ENCODE peak calls at places on chromosome 4, in seven cellular contexts. One of them, this sample, is unnamed.

GRCh38 chr4:55255171-55255570 is 90.9 kb upstream of the SRD5A3 start:
- DNase-seq in cardiac muscle cell: peak; percentile 72
- DNase-seq in SK-N-SH: no peak
- DNase-seq in right cardiac atrium: no peak
- DNase-seq in kidney: no peak
- DNase-seq in psoas muscle: no peak
- DNase-seq in mesenchymal stem cell: peak; percentile 84
- DNase-seq in this sample: no peak

GRCh38 chr4:75723117-75723801 is 1.1 kb upstream of the USO1 start:
- DNase-seq in cardiac muscle cell: no peak
- DNase-seq in SK-N-SH: peak; percentile 32
- DNase-seq in right cardiac atrium: no peak
- DNase-seq in kidney: no peak
- DNase-seq in psoas muscle: no peak
- DNase-seq in mesenchymal stem cell: peak; percentile 81
- DNase-seq in this sample: no peak

GRCh38 chr4:162403956-162404355 is 240.2 kb upstream of the FSTL5 start:
- DNase-seq in cardiac muscle cell: peak; percentile 16
- DNase-seq in SK-N-SH: no peak
- DNase-seq in right cardiac atrium: no peak
- DNase-seq in kidney: no peak
- DNase-seq in psoas muscle: no peak
- DNase-seq in mesenchymal stem cell: no peak
- DNase-seq in this sample: no peak

GRCh38 chr4:5753766-5754528 is 42.9 kb downstream of the EVC start:
- DNase-seq in cardiac muscle cell: no peak
- DNase-seq in SK-N-SH: no peak
- DNase-seq in right cardiac atrium: no peak
- DNase-seq in kidney: peak; percentile 94
- DNase-seq in psoas muscle: no peak
- DNase-seq in mesenchymal stem cell: peak; percentile 86
- DNase-seq in this sample: no peak

GRCh38 chr4:185637162-185637875 is 102.0 kb upstream of the PDLIM3 start:
- DNase-seq in cardiac muscle cell: no peak
- DNase-seq in SK-N-SH: no peak
- DNase-seq in right cardiac atrium: no peak
- DNase-seq in kidney: no peak
- DNase-seq in psoas muscle: no peak
- DNase-seq in mesenchymal stem cell: no peak
- DNase-seq in this sample: no peak

GRCh38 chr4:57190651-57191481 is 80.7 kb upstream of the IGFBP7 start:
- DNase-seq in cardiac muscle cell: peak; percentile 59
- DNase-seq in SK-N-SH: peak; percentile 49
- DNase-seq in right cardiac atrium: no peak
- DNase-seq in kidney: no peak
- DNase-seq in psoas muscle: no peak
- DNase-seq in mesenchymal stem cell: peak; percentile 26
- DNase-seq in this sample: no peak

GRCh38 chr4:118836763-118837507 is 1.0 kb upstream of the SEC24D start:
- DNase-seq in cardiac muscle cell: no peak
- DNase-seq in SK-N-SH: no peak
- DNase-seq in right cardiac atrium: no peak
- DNase-seq in kidney: no peak
- DNase-seq in psoas muscle: no peak
- DNase-seq in mesenchymal stem cell: no peak
- DNase-seq in this sample: no peak

GRCh38 chr4:98448923-98449322 is 187.7 kb downstream of the RAP1GDS1 start:
- DNase-seq in cardiac muscle cell: peak; percentile 52
- DNase-seq in SK-N-SH: no peak
- DNase-seq in right cardiac atrium: no peak
- DNase-seq in kidney: no peak
- DNase-seq in psoas muscle: no peak
- DNase-seq in mesenchymal stem cell: no peak
- DNase-seq in this sample: no peak

GRCh38 chr4:146577111-146577510 is 55.4 kb upstream of the SLC10A7 start:
- DNase-seq in cardiac muscle cell: no peak
- DNase-seq in SK-N-SH: no peak
- DNase-seq in right cardiac atrium: no peak
- DNase-seq in kidney: no peak
- DNase-seq in psoas muscle: no peak
- DNase-seq in mesenchymal stem cell: no peak
- DNase-seq in this sample: no peak

GRCh38 chr4:183355405-183355804 is 33.2 kb upstream of the CLDN24 start:
- DNase-seq in cardiac muscle cell: no peak
- DNase-seq in SK-N-SH: no peak
- DNase-seq in right cardiac atrium: no peak
- DNase-seq in kidney: no peak
- DNase-seq in psoas muscle: no peak
- DNase-seq in mesenchymal stem cell: peak; percentile 72
- DNase-seq in this sample: no peak

GRCh38 chr4:147361726-147362125 is 119.2 kb upstream of the EDNRA start:
- DNase-seq in cardiac muscle cell: peak; percentile 44
- DNase-seq in SK-N-SH: no peak
- DNase-seq in right cardiac atrium: peak; percentile 38
- DNase-seq in kidney: no peak
- DNase-seq in psoas muscle: no peak
- DNase-seq in mesenchymal stem cell: peak; percentile 94
- DNase-seq in this sample: no peak

GRCh38 chr4:25154594-25155265 is 5.5 kb downstream of the SEPSECS start:
- DNase-seq in cardiac muscle cell: no peak
- DNase-seq in SK-N-SH: no peak
- DNase-seq in right cardiac atrium: no peak
- DNase-seq in kidney: no peak
- DNase-seq in psoas muscle: no peak
- DNase-seq in mesenchymal stem cell: no peak
- DNase-seq in this sample: no peak

GRCh38 chr4:8506006-8506372 is 65.4 kb downstream of the TRMT44 start:
- DNase-seq in cardiac muscle cell: no peak
- DNase-seq in SK-N-SH: no peak
- DNase-seq in right cardiac atrium: no peak
- DNase-seq in kidney: no peak
- DNase-seq in psoas muscle: no peak
- DNase-seq in mesenchymal stem cell: no peak
- DNase-seq in this sample: no peak

GRCh38 chr4:153486281-153487151 is 20.4 kb downstream of the TMEM131L start:
- DNase-seq in cardiac muscle cell: no peak
- DNase-seq in SK-N-SH: no peak
- DNase-seq in right cardiac atrium: no peak
- DNase-seq in kidney: peak; percentile 73
- DNase-seq in psoas muscle: no peak
- DNase-seq in mesenchymal stem cell: peak; percentile 58
- DNase-seq in this sample: no peak

GRCh38 chr4:41102360-41103092 is 111.8 kb downstream of the APBB2 start:
- DNase-seq in cardiac muscle cell: no peak
- DNase-seq in SK-N-SH: no peak
- DNase-seq in right cardiac atrium: no peak
- DNase-seq in kidney: no peak
- DNase-seq in psoas muscle: no peak
- DNase-seq in mesenchymal stem cell: no peak
- DNase-seq in this sample: no peak

GRCh38 chr4:4415806-4416805 is 29.2 kb downstream of the NSG1 start:
- DNase-seq in cardiac muscle cell: no peak
- DNase-seq in SK-N-SH: no peak
- DNase-seq in right cardiac atrium: no peak
- DNase-seq in kidney: peak; percentile 35
- DNase-seq in psoas muscle: no peak
- DNase-seq in mesenchymal stem cell: no peak
- DNase-seq in this sample: no peak

GRCh38 chr4:55386073-55386472 is 9.7 kb upstream of the TMEM165 start:
- DNase-seq in cardiac muscle cell: no peak
- DNase-seq in SK-N-SH: peak; percentile 53
- DNase-seq in right cardiac atrium: no peak
- DNase-seq in kidney: no peak
- DNase-seq in psoas muscle: no peak
- DNase-seq in mesenchymal stem cell: peak; percentile 38
- DNase-seq in this sample: no peak

GRCh38 chr4:166972071-166972470 is 262.2 kb downstream of the SPOCK3 start:
- DNase-seq in cardiac muscle cell: no peak
- DNase-seq in SK-N-SH: no peak
- DNase-seq in right cardiac atrium: no peak
- DNase-seq in kidney: no peak
- DNase-seq in psoas muscle: no peak
- DNase-seq in mesenchymal stem cell: peak; percentile 45
- DNase-seq in this sample: no peak

GRCh38 chr4:74370912-74371311 is 6.0 kb downstream of the EREG start:
- DNase-seq in cardiac muscle cell: peak; percentile 60
- DNase-seq in SK-N-SH: peak; percentile 42
- DNase-seq in right cardiac atrium: no peak
- DNase-seq in kidney: no peak
- DNase-seq in psoas muscle: no peak
- DNase-seq in mesenchymal stem cell: peak; percentile 77
- DNase-seq in this sample: no peak

GRCh38 chr4:101953949-101954348 is 163.4 kb downstream of the BANK1 start:
- DNase-seq in cardiac muscle cell: peak; percentile 45
- DNase-seq in SK-N-SH: no peak
- DNase-seq in right cardiac atrium: no peak
- DNase-seq in kidney: no peak
- DNase-seq in psoas muscle: no peak
- DNase-seq in mesenchymal stem cell: peak; percentile 48
- DNase-seq in this sample: no peak

GRCh38 chr4:165209796-165210195 is 2.4 kb downstream of the KLHL2 start:
- DNase-seq in cardiac muscle cell: no peak
- DNase-seq in SK-N-SH: no peak
- DNase-seq in right cardiac atrium: no peak
- DNase-seq in kidney: no peak
- DNase-seq in psoas muscle: no peak
- DNase-seq in mesenchymal stem cell: no peak
- DNase-seq in this sample: no peak
- H3K4me1 ChIP-seq in cardiac muscle cell: peaks cover 25% of the 10 kb centered on the region
- H3K4me1 ChIP-seq in SK-N-SH: peaks cover 16% of the 10 kb centered on the region
- H3K4me1 ChIP-seq in right cardiac atrium: peaks cover 2% of the 10 kb centered on the region
- H3K4me1 ChIP-seq in kidney: peaks cover 4% of the 10 kb centered on the region
- H3K4me1 ChIP-seq in psoas muscle: peaks cover 5% of the 10 kb centered on the region
- H3K4me1 ChIP-seq in mesenchymal stem cell: peaks cover 8% of the 10 kb centered on the region
- H3K4me1 ChIP-seq in this sample: no peaks in the 10 kb centered on the region

GRCh38 chr4:66636321-66636720 is 909.0 kb downstream of the CENPC start:
- DNase-seq in cardiac muscle cell: no peak
- DNase-seq in SK-N-SH: no peak
- DNase-seq in right cardiac atrium: no peak
- DNase-seq in kidney: no peak
- DNase-seq in psoas muscle: no peak
- DNase-seq in mesenchymal stem cell: no peak
- DNase-seq in this sample: no peak
- H3K4me1 ChIP-seq in cardiac muscle cell: no peaks in the 10 kb centered on the region
- H3K4me1 ChIP-seq in SK-N-SH: no peaks in the 10 kb centered on the region
- H3K4me1 ChIP-seq in right cardiac atrium: no peaks in the 10 kb centered on the region
- H3K4me1 ChIP-seq in kidney: no peaks in the 10 kb centered on the region
- H3K4me1 ChIP-seq in psoas muscle: no peaks in the 10 kb centered on the region
- H3K4me1 ChIP-seq in mesenchymal stem cell: no peaks in the 10 kb centered on the region
- H3K4me1 ChIP-seq in this sample: no peaks in the 10 kb centered on the region

GRCh38 chr4:925171-925570 is 6.9 kb downstream of the GAK start:
- DNase-seq in cardiac muscle cell: no peak
- DNase-seq in SK-N-SH: peak; percentile 25
- DNase-seq in right cardiac atrium: peak; percentile 26
- DNase-seq in kidney: peak; percentile 48
- DNase-seq in psoas muscle: no peak
- DNase-seq in mesenchymal stem cell: no peak
- DNase-seq in this sample: no peak

GRCh38 chr4:926538-926937 is 5.6 kb downstream of the GAK start:
- DNase-seq in cardiac muscle cell: peak; percentile 62
- DNase-seq in SK-N-SH: peak; percentile 49
- DNase-seq in right cardiac atrium: peak; percentile 36
- DNase-seq in kidney: no peak
- DNase-seq in psoas muscle: no peak
- DNase-seq in mesenchymal stem cell: no peak
- DNase-seq in this sample: no peak

GRCh38 chr4:929096-929765 is 2.9 kb downstream of the GAK start:
- DNase-seq in cardiac muscle cell: no peak
- DNase-seq in SK-N-SH: peak; percentile 5
- DNase-seq in right cardiac atrium: peak; percentile 34
- DNase-seq in kidney: peak; percentile 37
- DNase-seq in psoas muscle: no peak
- DNase-seq in mesenchymal stem cell: no peak
- DNase-seq in this sample: no peak

GRCh38 chr4:924107-925096 is 7.7 kb downstream of the GAK start:
- DNase-seq in cardiac muscle cell: no peak
- DNase-seq in SK-N-SH: peak; percentile 46
- DNase-seq in right cardiac atrium: peak; percentile 53
- DNase-seq in kidney: peak; percentile 55
- DNase-seq in psoas muscle: no peak
- DNase-seq in mesenchymal stem cell: peak; percentile 76
- DNase-seq in this sample: no peak

GRCh38 chr4:925771-926500 is 6.2 kb downstream of the GAK start:
- DNase-seq in cardiac muscle cell: no peak
- DNase-seq in SK-N-SH: peak; percentile 6
- DNase-seq in right cardiac atrium: peak; percentile 28
- DNase-seq in kidney: peak; percentile 47
- DNase-seq in psoas muscle: no peak
- DNase-seq in mesenchymal stem cell: no peak
- DNase-seq in this sample: no peak
- H3K4me1 ChIP-seq in cardiac muscle cell: peaks cover 21% of the 10 kb centered on the region
- H3K4me1 ChIP-seq in SK-N-SH: peaks cover 10% of the 10 kb centered on the region
- H3K4me1 ChIP-seq in right cardiac atrium: peaks cover 4% of the 10 kb centered on the region
- H3K4me1 ChIP-seq in kidney: peaks cover 9% of the 10 kb centered on the region
- H3K4me1 ChIP-seq in psoas muscle: peaks cover 24% of the 10 kb centered on the region
- H3K4me1 ChIP-seq in mesenchymal stem cell: peaks cover 39% of the 10 kb centered on the region
- H3K4me1 ChIP-seq in this sample: peaks cover 21% of the 10 kb centered on the region

DNA sequence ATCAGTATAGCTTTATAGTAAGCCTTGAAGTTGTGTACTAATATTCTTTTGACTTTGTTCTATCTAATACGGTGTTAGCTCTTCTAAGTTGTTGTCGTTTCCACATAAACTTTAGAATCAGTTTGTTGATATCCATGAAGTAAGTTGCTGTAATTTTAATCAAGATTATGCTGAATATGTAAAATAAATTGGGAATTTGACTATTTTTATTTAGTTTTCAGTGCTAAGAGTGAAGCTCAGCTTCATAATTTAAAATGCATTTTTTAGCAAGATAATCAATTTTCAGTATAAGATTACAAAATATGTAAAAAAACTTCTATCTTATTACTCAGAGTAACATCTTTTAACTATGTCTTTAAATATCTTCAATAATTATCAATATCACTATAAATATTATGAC is 1374.8 kb downstream of the PCDH7 start:
- DNase-seq in cardiac muscle cell: no peak
- DNase-seq in SK-N-SH: no peak
- DNase-seq in right cardiac atrium: no peak
- DNase-seq in kidney: no peak
- DNase-seq in psoas muscle: no peak
- DNase-seq in mesenchymal stem cell: no peak
- DNase-seq in this sample: no peak
- H3K4me1 ChIP-seq in cardiac muscle cell: no peaks in the 10 kb centered on the region
- H3K4me1 ChIP-seq in SK-N-SH: no peaks in the 10 kb centered on the region
- H3K4me1 ChIP-seq in right cardiac atrium: no peaks in the 10 kb centered on the region
- H3K4me1 ChIP-seq in kidney: no peaks in the 10 kb centered on the region
- H3K4me1 ChIP-seq in psoas muscle: no peaks in the 10 kb centered on the region
- H3K4me1 ChIP-seq in mesenchymal stem cell: no peaks in the 10 kb centered on the region
- H3K4me1 ChIP-seq in this sample: no peaks in the 10 kb centered on the region

DNA sequence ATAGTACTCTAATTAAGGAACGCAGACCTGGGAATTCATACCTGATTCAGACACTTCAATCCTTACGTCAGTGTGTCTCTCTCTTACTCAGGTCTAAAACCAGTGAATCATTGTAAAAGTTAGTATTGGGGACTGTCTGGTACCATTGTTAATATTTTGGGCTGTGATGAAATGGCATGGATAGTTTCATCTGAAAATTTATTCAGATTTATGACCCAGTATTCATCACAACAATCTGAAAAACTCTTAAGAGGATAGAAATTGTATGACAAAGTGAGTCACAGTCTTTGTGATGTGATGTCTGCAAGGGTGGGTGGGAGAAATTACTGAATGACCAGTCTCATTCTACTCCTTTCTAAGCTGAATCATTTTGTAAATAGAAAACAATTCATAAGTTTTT is 10.3 kb downstream of the FGF2 start:
- DNase-seq in cardiac muscle cell: no peak
- DNase-seq in SK-N-SH: no peak
- DNase-seq in right cardiac atrium: no peak
- DNase-seq in kidney: no peak
- DNase-seq in psoas muscle: no peak
- DNase-seq in mesenchymal stem cell: no peak
- DNase-seq in this sample: no peak
- H3K4me1 ChIP-seq in cardiac muscle cell: peaks cover 2% of the 10 kb centered on the region
- H3K4me1 ChIP-seq in SK-N-SH: no peaks in the 10 kb centered on the region
- H3K4me1 ChIP-seq in right cardiac atrium: peaks cover 9% of the 10 kb centered on the region
- H3K4me1 ChIP-seq in kidney: no peaks in the 10 kb centered on the region
- H3K4me1 ChIP-seq in psoas muscle: peaks cover 3% of the 10 kb centered on the region
- H3K4me1 ChIP-seq in mesenchymal stem cell: peaks cover 1% of the 10 kb centered on the region
- H3K4me1 ChIP-seq in this sample: peaks cover 14% of the 10 kb centered on the region